ENCODE peak calls at places on chromosome 7, in four cellular contexts. One of them, this sample, is unnamed.

GRCh38 chr7:88005191-88005590 is 71.1 kb downstream of the ADAM22 start:
- DNase-seq in HepG2: no peak
- DNase-seq in K562: no peak
- DNase-seq in Panc1: no peak
- DNase-seq in this sample: no peak

GRCh38 chr7:5625938-5626337 is 155.5 kb downstream of the RNF216 start:
- DNase-seq in HepG2: no peak
- DNase-seq in K562: peak; percentile 58
- DNase-seq in Panc1: no peak
- DNase-seq in this sample: peak; percentile 3

GRCh38 chr7:75980865-75981449 is 13.4 kb downstream of the TMEM120A start:
- DNase-seq in Panc1: no peak
- DNase-seq in K562: no peak
- DNase-seq in HepG2: no peak
- DNase-seq in this sample: no peak

GRCh38 chr7:134602921-134603394 is 43.7 kb upstream of the BPGM start:
- DNase-seq in K562: no peak
- DNase-seq in HepG2: peak; percentile 76
- DNase-seq in Panc1: no peak
- DNase-seq in this sample: no peak

GRCh38 chr7:22980422-22980821 is 33.5 kb downstream of the HYCC1 start:
- DNase-seq in K562: no peak
- DNase-seq in HepG2: no peak
- DNase-seq in Panc1: no peak
- DNase-seq in this sample: no peak

GRCh38 chr7:138886501-138886917 is 88.5 kb upstream of the ATP6V0A4 start:
- DNase-seq in HepG2: peak; percentile 62
- DNase-seq in Panc1: no peak
- DNase-seq in K562: peak; percentile 64
- DNase-seq in this sample: peak; percentile 56

GRCh38 chr7:23261843-23262452 is 15.4 kb downstream of the GPNMB start:
- DNase-seq in HepG2: peak; percentile 58
- DNase-seq in K562: peak; percentile 82
- DNase-seq in Panc1: peak; percentile 36
- DNase-seq in this sample: peak; percentile 58

GRCh38 chr7:6423942-6424701 is 23.6 kb downstream of the DAGLB start:
- DNase-seq in Panc1: no peak
- DNase-seq in K562: peak; percentile 36
- DNase-seq in HepG2: no peak
- DNase-seq in this sample: no peak

GRCh38 chr7:36881206-36881605 is 156.9 kb upstream of the AOAH start:
- DNase-seq in HepG2: no peak
- DNase-seq in Panc1: no peak
- DNase-seq in K562: no peak
- DNase-seq in this sample: no peak

GRCh38 chr7:102279537-102280400 is 6.9 kb upstream of the SH2B2 start:
- DNase-seq in K562: peak; percentile 86
- DNase-seq in HepG2: peak; percentile 65
- DNase-seq in Panc1: peak; percentile 24
- DNase-seq in this sample: peak; percentile 27

DNA sequence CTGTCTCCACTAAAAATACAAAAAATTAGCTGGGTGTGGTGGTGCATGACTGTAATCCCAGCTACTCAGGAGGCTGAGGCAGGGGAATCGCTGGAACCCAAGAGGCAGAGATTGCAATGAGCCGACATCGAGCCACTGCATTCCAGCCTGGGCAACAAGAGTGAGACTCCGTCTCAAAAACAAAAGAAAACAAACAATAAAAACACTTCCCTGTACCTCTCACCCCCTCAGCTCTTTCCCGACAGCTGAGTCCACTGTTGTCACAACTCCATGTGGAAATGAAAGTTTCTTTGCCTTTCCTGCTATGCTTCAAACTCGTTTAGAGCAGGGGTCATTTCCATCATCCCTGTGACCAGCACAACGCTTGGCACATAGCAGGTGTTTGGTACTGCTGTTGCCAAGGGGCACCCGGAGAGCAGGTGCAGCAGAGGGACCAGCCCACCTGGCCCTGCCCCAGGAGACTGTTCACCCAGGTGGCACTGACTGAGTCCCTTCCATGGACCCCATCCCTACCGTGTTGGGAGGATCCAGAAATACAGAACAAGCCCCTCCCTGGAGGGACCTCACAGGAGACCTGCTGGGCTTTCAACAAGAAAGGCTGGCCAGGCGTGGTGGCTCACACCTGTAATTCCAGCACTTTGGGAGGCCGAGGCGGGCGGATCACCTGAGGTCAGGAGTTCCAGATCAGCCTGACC is 4.9 kb downstream of the TMEM130 start:
- DNase-seq in K562: no peak
- DNase-seq in HepG2: no peak
- DNase-seq in Panc1: no peak
- DNase-seq in this sample: no peak
- TF ChIP-seq TCF7L2 in K562: no peak
- TF ChIP-seq TCF7L2 in HepG2: no peak
- TF ChIP-seq TCF7L2 in Panc1: no peak
- TF ChIP-seq TCF7L2 in this sample: no peak

DNA sequence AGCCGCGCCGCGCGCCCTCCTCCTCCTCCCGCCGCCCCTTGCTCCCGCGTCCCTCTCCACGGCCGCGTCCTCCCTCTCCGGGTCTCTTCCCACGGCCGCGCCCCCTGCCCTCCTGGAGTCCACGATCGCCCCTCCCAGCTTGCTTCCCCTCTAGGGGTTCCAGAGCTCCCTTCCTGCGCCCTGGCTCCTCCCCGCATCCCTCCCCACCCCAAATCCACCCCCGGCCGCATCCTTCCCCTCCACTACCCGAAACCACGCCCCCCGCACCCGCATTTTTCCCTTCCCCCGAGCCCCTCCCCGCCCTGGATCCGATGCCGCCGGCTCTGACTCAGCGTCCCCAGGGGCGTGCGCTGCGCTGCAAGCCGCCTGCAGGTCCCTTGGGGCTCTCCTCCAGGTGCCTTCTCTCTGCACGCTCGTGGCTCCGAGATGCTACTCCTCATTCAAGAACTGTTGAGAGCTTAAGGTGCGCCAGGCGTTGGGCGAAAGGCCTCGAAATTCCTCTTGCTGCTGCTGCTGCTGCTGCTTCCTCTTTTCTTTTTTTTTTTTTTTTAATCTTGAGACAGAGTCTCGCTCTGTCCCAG is 347 bp upstream of the TMEM130 start:
- DNase-seq in Panc1: no peak
- DNase-seq in K562: peak; percentile 82
- DNase-seq in HepG2: no peak
- DNase-seq in this sample: no peak
- TF ChIP-seq TCF7L2 in Panc1: no peak
- TF ChIP-seq TCF7L2 in K562: no peak
- TF ChIP-seq TCF7L2 in HepG2: no peak
- TF ChIP-seq TCF7L2 in this sample: no peak

GRCh38 chr7:152342796-152343195 is 93.0 kb downstream of the KMT2C start:
- DNase-seq in Panc1: no peak
- DNase-seq in K562: no peak
- DNase-seq in HepG2: no peak
- DNase-seq in this sample: no peak

GRCh38 chr7:152338553-152338952 is 97.2 kb downstream of the KMT2C start:
- DNase-seq in Panc1: no peak
- DNase-seq in K562: no peak
- DNase-seq in HepG2: no peak
- DNase-seq in this sample: no peak

GRCh38 chr7:152341914-152342236 is 93.9 kb downstream of the KMT2C start:
- DNase-seq in Panc1: no peak
- DNase-seq in HepG2: no peak
- DNase-seq in K562: no peak
- DNase-seq in this sample: no peak

GRCh38 chr7:152344253-152344652 is 91.5 kb downstream of the KMT2C start:
- DNase-seq in Panc1: no peak
- DNase-seq in HepG2: no peak
- DNase-seq in K562: no peak
- DNase-seq in this sample: no peak

GRCh38 chr7:152341039-152341913 is 94.5 kb downstream of the KMT2C start:
- DNase-seq in Panc1: peak; percentile 32
- DNase-seq in K562: no peak
- DNase-seq in HepG2: peak; percentile 60
- DNase-seq in this sample: peak; percentile 44
- TF ChIP-seq TCF7L2 in Panc1: no peak
- TF ChIP-seq TCF7L2 in K562: no peak
- TF ChIP-seq TCF7L2 in HepG2: no peak
- TF ChIP-seq TCF7L2 in this sample: no peak

GRCh38 chr7:619356-619840 is 99.8 kb upstream of the PDGFA start:
- DNase-seq in HepG2: no peak
- DNase-seq in K562: no peak
- DNase-seq in Panc1: no peak
- DNase-seq in this sample: no peak
- TF ChIP-seq TCF7L2 in HepG2: no peak
- TF ChIP-seq TCF7L2 in K562: no peak
- TF ChIP-seq TCF7L2 in Panc1: no peak
- TF ChIP-seq TCF7L2 in this sample: no peak